ENCODE peak calls at places on chromosomes 3 and 15, in four cellular contexts. P, G, M and W are unnamed samples.

GRCh38 chr15:74168673-74169274 is 4.7 kb upstream of the ISLR start:
- DNase-seq in P (no peak), M (no peak), G (no peak), W (no peak)

GRCh38 chr15:50114381-50114780 is 4.7 kb downstream of the ATP8B4 start:
- DNase-seq in G (no peak), P (no peak), M (no peak), W (no peak)

GRCh38 chr15:66766282-66767228 is 64.5 kb downstream of the SMAD6 start:
- DNase-seq in G (no peak), P (no peak), M (no peak), W (peak)

GRCh38 chr3:153284282-153284938 is 122.4 kb downstream of the RAP2B start:
- DNase-seq in G (no peak), P (peak), M (peak), W (peak)

GRCh38 chr3:42906085-42906904 is at the start of gene ZNF662:
- DNase-seq in P (no peak), G (peak), M (no peak), W (no peak)

GRCh38 chr3:59839283-59839682 is 789.5 kb upstream of the CFAP20DC start:
- DNase-seq in P (no peak), M (no peak), G (no peak), W (no peak)

GRCh38 chr3:194269610-194270145 is 81.5 kb downstream of the CPN2 start:
- DNase-seq in M (no peak), P (no peak), G (peak), W (no peak)

GRCh38 chr15:57320543-57321220 is 55.6 kb upstream of the CGNL1 start:
- DNase-seq in M (no peak), G (no peak), P (no peak), W (no peak)

GRCh38 chr3:185688808-185689207 is 102.7 kb downstream of the SENP2 start:
- DNase-seq in P (peak), M (no peak), G (no peak), W (peak)

GRCh38 chr3:44914936-44915335 is 40.5 kb downstream of the TGM4 start:
- DNase-seq in G (peak), P (no peak), M (no peak), W (no peak)

GRCh38 chr3:42846682-42847522 is 28.8 kb downstream of the CYP8B1 start:
- DNase-seq in M (no peak), G (no peak), P (peak), W (no peak)

DNA sequence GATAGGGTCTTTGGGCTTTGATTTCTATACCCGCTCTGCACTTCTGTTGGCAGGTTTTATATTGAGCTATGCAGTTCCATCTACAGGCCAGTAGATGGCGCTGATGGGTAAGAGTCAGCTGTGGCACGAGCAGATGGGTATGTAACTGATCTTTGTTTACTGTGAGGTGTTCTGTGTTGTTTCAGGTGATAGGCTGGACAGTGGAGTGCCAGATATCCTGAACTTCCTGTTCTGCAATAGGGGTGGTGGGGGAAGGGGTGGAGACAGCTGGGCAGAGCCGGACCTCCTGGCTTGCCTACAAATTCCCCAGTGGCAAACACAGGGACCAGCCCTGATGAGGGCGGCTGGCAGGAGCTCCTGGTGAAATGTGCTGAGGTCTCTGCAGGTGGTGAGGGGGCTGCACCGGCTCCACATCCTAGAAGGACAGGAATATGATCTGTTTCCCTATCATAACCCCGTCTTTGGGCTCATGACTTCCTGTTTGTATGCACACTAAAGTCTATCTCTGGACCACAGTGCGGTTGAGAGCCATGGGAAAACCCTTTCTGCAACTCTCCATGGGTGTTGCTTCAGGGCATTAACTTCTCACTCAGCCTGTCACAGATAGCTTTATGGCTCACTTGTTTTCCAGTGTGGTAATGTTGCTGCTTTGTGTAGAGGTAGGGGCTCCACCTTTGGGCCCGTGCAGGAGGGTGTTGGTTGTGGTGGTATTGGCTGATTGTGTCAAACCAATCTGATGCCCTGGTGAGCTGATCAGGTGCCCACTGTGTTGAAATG is 13.4 kb upstream of the FAM98B start:
- DNase-seq in P (peak), G (peak), M (peak), W (peak)
- TF ChIP-seq CTCF in P (peak), G (peak), M (peak), W (peak)

GRCh38 chr3:65717676-65718346 is 320.9 kb downstream of the MAGI1 start:
- DNase-seq in P (no peak), G (no peak), M (no peak), W (no peak)

GRCh38 chr3:65712156-65712555 is 326.6 kb downstream of the MAGI1 start:
- DNase-seq in M (no peak), P (no peak), G (no peak), W (no peak)

GRCh38 chr3:65714138-65714537 is 324.6 kb downstream of the MAGI1 start:
- DNase-seq in G (no peak), P (no peak), M (no peak), W (peak)

GRCh38 chr3:65716372-65716771 is 322.3 kb downstream of the MAGI1 start:
- DNase-seq in P (no peak), M (no peak), G (peak), W (no peak)

DNA sequence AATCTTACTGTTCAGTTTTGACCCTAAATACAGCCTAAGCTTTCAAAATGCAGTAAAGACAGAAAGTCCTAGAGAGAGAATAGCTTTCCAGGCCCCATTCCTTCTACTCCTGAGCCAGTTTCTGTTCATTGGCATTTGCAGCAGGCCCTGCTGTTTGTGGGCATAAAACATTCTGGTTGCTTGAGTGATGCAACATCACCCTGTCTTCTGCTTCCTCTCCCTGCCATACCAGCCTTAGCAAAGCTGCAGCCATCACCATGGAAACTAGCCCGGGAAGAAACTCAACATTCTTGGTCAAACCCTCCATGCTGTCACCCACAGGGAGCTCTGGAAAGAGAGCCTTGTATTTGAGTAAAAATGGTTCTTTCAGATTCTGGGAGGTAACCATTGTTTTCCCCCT is 325.7 kb downstream of the MAGI1 start:
- DNase-seq in G (peak), P (no peak), M (no peak), W (no peak)
- TF ChIP-seq JUNB in G (no peak), P (no peak), M (no peak), W (no peak)

DNA sequence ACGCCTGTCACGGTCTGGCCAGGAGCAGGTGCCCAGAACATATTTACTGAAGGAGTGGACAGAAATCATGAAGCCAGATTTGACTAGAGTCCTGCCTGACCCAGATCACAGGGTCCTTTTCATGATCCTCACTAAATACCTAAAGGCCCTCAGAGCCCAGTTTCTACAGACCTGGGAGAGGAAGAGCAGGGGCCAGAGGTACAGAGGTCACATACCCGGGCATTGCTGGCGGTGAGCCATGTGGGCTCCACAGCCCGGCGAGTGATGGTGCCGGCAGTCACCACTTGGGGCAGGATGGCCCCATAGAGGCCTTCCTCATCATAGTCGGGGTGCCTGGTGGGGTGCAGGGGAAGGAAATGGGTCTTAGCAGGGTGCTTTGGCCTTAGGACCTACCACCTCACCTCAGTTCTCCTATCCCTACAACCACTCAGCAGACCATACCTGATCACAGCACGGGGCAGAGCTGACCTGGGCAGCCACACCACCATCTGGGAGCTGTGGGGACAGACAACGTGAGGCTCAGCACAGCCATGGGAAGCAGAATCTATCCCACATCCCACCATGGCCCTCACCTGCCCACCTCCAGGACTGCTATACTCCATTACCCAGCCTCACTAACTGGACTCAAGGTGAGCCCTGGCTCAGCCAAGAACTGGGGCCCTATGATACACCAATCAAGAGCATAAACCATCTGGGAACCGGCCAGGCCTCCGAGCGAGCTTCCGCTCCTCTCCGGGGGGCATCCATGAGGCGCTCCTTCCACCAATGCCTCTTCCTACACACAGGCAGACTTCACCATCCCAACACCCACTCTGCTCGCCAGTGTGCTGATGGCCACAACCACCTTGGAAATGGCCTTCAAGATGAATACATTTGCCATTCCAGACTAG is 12.9 kb downstream of the POLG start:
- DNase-seq in P (peak), M (no peak), G (peak), W (no peak)
- TF ChIP-seq CTCF in P (peak), M (no peak), G (peak), W (no peak)

GRCh38 chr3:62366093-62366419 is 7.3 kb downstream of the FEZF2 start:
- DNase-seq in G (no peak), P (no peak), M (no peak), W (no peak)
- TF ChIP-seq JUNB in G (no peak), P (no peak), M (no peak), W (no peak)

GRCh38 chr3:17550624-17551023 is 191.8 kb downstream of the TBC1D5 start:
- DNase-seq in G (no peak), M (no peak), P (no peak), W (no peak)

GRCh38 chr3:17551333-17551732 is 191.1 kb downstream of the TBC1D5 start:
- DNase-seq in P (no peak), G (no peak), M (no peak), W (no peak)

GRCh38 chr3:17552351-17552750 is 190.1 kb downstream of the TBC1D5 start:
- DNase-seq in P (no peak), G (no peak), M (no peak), W (no peak)

GRCh38 chr3:17544632-17545031 is 197.8 kb downstream of the TBC1D5 start:
- DNase-seq in M (no peak), P (no peak), G (no peak), W (peak)

GRCh38 chr3:17546500-17546899 is 195.9 kb downstream of the TBC1D5 start:
- DNase-seq in P (no peak), G (no peak), M (no peak), W (no peak)
- TF ChIP-seq CTCF in P (no peak), G (no peak), M (no peak), W (no peak)

DNA sequence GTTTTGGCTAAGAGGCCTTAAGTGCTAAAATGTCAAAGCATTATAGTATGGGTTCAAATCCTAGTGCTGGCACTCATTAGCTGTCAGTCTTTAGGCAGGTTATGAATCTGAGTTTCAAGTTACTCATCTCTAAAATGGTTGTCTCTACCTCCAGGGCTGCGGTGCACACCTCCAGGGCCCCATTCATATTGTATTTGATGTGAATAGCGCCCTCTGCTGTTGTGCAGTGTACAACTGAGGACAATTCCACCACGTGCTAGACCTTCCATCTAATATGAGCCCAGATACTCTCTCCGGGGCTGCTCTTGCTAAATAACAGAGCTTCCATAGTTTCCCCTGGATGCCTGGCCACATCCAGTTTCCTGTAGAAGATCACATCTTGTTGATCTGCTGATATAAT is 54.3 kb downstream of the OXNAD1 start:
- DNase-seq in G (peak), M (no peak), P (peak), W (peak)
- TF ChIP-seq JUNB in G (no peak), M (no peak), P (no peak), W (no peak)

GRCh38 chr3:28267984-28268849 is 26.8 kb downstream of the CMC1 start:
- DNase-seq in M (no peak), P (no peak), G (peak), W (peak)
- TF ChIP-seq CTCF in M (no peak), P (peak), G (no peak), W (no peak)

GRCh38 chr3:8741581-8742355 is 8.2 kb downstream of the CAV3 start:
- DNase-seq in P (peak), G (peak), M (no peak), W (peak)
- TF ChIP-seq JUNB in P (no peak), G (no peak), M (no peak), W (peak)

GRCh38 chr3:1987983-1988382 is 110.7 kb upstream of the CNTN4 start:
- DNase-seq in M (no peak), P (no peak), G (peak), W (peak)
- TF ChIP-seq CTCF in M (peak), P (no peak), G (peak), W (no peak)

GRCh38 chr15:75928680-75929608 is 25.3 kb downstream of the FBXO22 start:
- DNase-seq in M (no peak), P (peak), G (peak), W (peak)
- TF ChIP-seq JUNB in M (no peak), P (no peak), G (no peak), W (no peak)